ENCODE peak calls at places on chromosomes 7 and 10, in four cellular contexts. V is astrocyte, X is epithelial cell of esophagus, C is fibroblast of pulmonary artery. D is an unnamed sample.

GRCh38 chr10:77036993-77037734 is 600.4 kb downstream of the KCNMA1 start:
- DNase-seq in V (no peak), X (peak), C (peak), D (no peak)

GRCh38 chr7:111801277-111801676 is 239.0 kb upstream of the IMMP2L start:
- DNase-seq in V (no peak), X (no peak), C (peak), D (no peak)

GRCh38 chr7:10483671-10484070 is 490.0 kb upstream of the PHF14 start:
- DNase-seq in V (peak), X (peak), C (peak), D (no peak)

GRCh38 chr10:121217331-121217730 is 366.2 kb downstream of the WDR11 start:
- DNase-seq in V (no peak), X (no peak), C (no peak), D (no peak)

GRCh38 chr7:158689500-158689899 is 15.1 kb downstream of the NCAPG2 start:
- DNase-seq in V (no peak), X (no peak), C (no peak), D (no peak)

GRCh38 chr10:123241391-123242141 is 87.4 kb downstream of the BUB3 start:
- DNase-seq in V (no peak), X (no peak), C (peak), D (no peak)

GRCh38 chr7:156827587-156828203 is 65.3 kb downstream of the LMBR1 start:
- DNase-seq in V (no peak), X (peak), C (peak), D (peak)

GRCh38 chr10:49139866-49140195 is 6.0 kb upstream of the FAM170B start:
- DNase-seq in V (peak), X (peak), C (peak), D (peak)

GRCh38 chr10:90319188-90319914 is 538.5 kb downstream of the HTR7 start:
- DNase-seq in V (peak), X (peak), C (peak), D (peak)

GRCh38 chr7:67484244-67484751 is 487.7 kb downstream of the TYW1 start:
- DNase-seq in V (peak), X (peak), C (peak), D (peak)

GRCh38 chr7:28830831-28831230 is 127.3 kb downstream of the TRIL start:
- DNase-seq in V (peak), X (no peak), C (no peak), D (no peak)

GRCh38 chr10:52004342-52004949 is 305.1 kb upstream of the CSTF2T start:
- DNase-seq in V (peak), X (peak), C (peak), D (peak)

GRCh38 chr10:102927311-102928010 is 9.4 kb downstream of the CNNM2 start:
- DNase-seq in V (no peak), X (no peak), C (no peak), D (no peak)

GRCh38 chr7:44195901-44196300 is 4.9 kb upstream of the YKT6 start:
- DNase-seq in V (no peak), X (peak), C (no peak), D (peak)

GRCh38 chr7:157087646-157088045 is 51.1 kb upstream of the UBE3C start:
- DNase-seq in V (no peak), X (no peak), C (no peak), D (no peak)

GRCh38 chr10:53997953-53998352 is 803.1 kb downstream of the PCDH15 start:
- DNase-seq in V (no peak), X (peak), C (no peak), D (no peak)

GRCh38 chr10:6601224-6601805 is 21.2 kb upstream of the PRKCQ start:
- DNase-seq in V (no peak), X (no peak), C (no peak), D (no peak)

GRCh38 chr7:70384891-70385290 is 747.1 kb upstream of the GALNT17 start:
- DNase-seq in V (peak), X (peak), C (peak), D (peak)

GRCh38 chr7:71925663-71926062 is 486.5 kb downstream of the CALN1 start:
- DNase-seq in V (no peak), X (no peak), C (no peak), D (no peak)

GRCh38 chr10:80136134-80136571 is 3.6 kb downstream of the PLAC9 start:
- DNase-seq in V (peak), X (peak), C (peak), D (peak)

GRCh38 chr7:104275900-104276299 is 52.5 kb upstream of the LHFPL3 start:
- DNase-seq in V (no peak), X (peak), C (no peak), D (no peak)

GRCh38 chr7:47331179-47331565 is 250.7 kb downstream of the TNS3 start:
- DNase-seq in V (no peak), X (no peak), C (no peak), D (no peak)

GRCh38 chr10:44385423-44385725 is 477 bp upstream of the CXCL12 start:
- DNase-seq in V (no peak), X (no peak), C (no peak), D (no peak)

GRCh38 chr7:113267271-113267670 is 148.9 kb upstream of the SMIM30 start:
- DNase-seq in V (no peak), X (peak), C (peak), D (peak)

GRCh38 chr7:329691-330281 is 39.8 kb downstream of the FOXL3 start:
- DNase-seq in V (no peak), X (no peak), C (no peak), D (no peak)

GRCh38 chr7:15685358-15686181 is 913 bp downstream of the MEOX2 start:
- DNase-seq in V (peak), X (peak), C (peak), D (peak)
- H3K4me3 ChIP-seq in V (peak), X (no peak), C (peak), D (peak)

GRCh38 chr10:24723386-24723787 is 300 bp downstream of the ARHGAP21 start:
- DNase-seq in V (no peak), X (no peak), C (peak), D (no peak)

GRCh38 chr10:24724381-24725228 is 918 bp upstream of the ARHGAP21 start:
- DNase-seq in V (peak), X (peak), C (peak), D (peak)

GRCh38 chr10:24722131-24722675 is 1.5 kb downstream of the ARHGAP21 start:
- DNase-seq in V (no peak), X (peak), C (peak), D (peak)

GRCh38 chr10:24722676-24723385 is 856 bp downstream of the ARHGAP21 start:
- DNase-seq in V (no peak), X (peak), C (peak), D (peak)

GRCh38 chr10:24723788-24724380 is at the start of gene ARHGAP21:
- DNase-seq in V (peak), X (peak), C (peak), D (peak)
- TF ChIP-seq CTCF in V (no peak), X (no peak), C (no peak), D (no peak)

GRCh38 chr7:1531979-1532455 is 1.5 kb downstream of the MAFK start:
- DNase-seq in V (no peak), X (peak), C (peak), D (no peak)
- H3K4me3 ChIP-seq in V (peak), X (peak), C (peak), D (peak)

GRCh38 chr10:88114368-88114767 is 250.9 kb downstream of the PTEN start:
- DNase-seq in V (no peak), X (peak), C (peak), D (no peak)
- TF ChIP-seq CTCF in V (peak), X (peak), C (peak), D (peak)

GRCh38 chr10:15718495-15719061 is 1.1 kb downstream of the ITGA8 start:
- DNase-seq in V (no peak), X (no peak), C (no peak), D (no peak)
- H3K4me3 ChIP-seq in V (peak), X (no peak), C (no peak), D (peak)

GRCh38 chr7:21526448-21526847 is 16.4 kb upstream of the DNAH11 start:
- DNase-seq in V (no peak), X (no peak), C (no peak), D (no peak)

GRCh38 chr7:21524680-21525079 is 18.2 kb upstream of the DNAH11 start:
- DNase-seq in V (no peak), X (no peak), C (no peak), D (no peak)

DNA sequence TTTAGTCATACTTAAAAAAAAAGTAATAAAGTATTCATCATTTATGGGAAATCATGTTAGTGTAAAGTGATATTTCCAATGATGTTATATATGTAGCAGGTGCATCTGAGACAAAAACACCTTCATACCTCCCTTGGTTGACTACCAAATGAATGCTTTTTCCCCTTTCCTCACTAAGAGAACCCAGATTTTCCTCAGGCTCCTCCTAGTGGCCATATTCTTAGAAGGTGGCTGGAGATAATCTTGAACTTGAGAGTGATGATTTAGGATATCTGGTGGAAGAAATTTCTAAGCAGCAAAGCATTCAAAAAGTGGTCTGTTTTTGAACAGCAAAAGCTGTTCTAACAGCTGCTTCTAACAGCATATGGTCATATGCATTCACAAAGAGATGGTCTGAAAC is 16.8 kb upstream of the DNAH11 start:
- DNase-seq in V (no peak), X (peak), C (no peak), D (peak)
- TF ChIP-seq CTCF in V (no peak), X (peak), C (peak), D (peak)